ENCODE peak calls at places on chromosomes 12 and 14, in four cellular contexts. One of them, this sample, is unnamed.

GRCh38 chr14:103190731-103191130 is 67.5 kb downstream of the TNFAIP2 start:
- DNase-seq in kidney epithelial cell: no peak
- DNase-seq in body of pancreas: no peak
- DNase-seq in astrocyte: no peak
- DNase-seq in this sample: no peak

GRCh38 chr14:24401810-24402702 is 3.3 kb downstream of the NYNRIN start:
- DNase-seq in kidney epithelial cell: no peak
- DNase-seq in body of pancreas: no peak
- DNase-seq in astrocyte: no peak
- DNase-seq in this sample: no peak

GRCh38 chr12:132776816-132777568 is 15.4 kb upstream of the ANKLE2 start:
- DNase-seq in kidney epithelial cell: no peak
- DNase-seq in body of pancreas: peak
- DNase-seq in astrocyte: peak
- DNase-seq in this sample: peak

GRCh38 chr12:95385246-95385645 is 88.7 kb upstream of the METAP2 start:
- DNase-seq in kidney epithelial cell: no peak
- DNase-seq in body of pancreas: peak
- DNase-seq in astrocyte: peak
- DNase-seq in this sample: peak

GRCh38 chr12:124917135-124917840 is 2.8 kb upstream of the UBC start:
- DNase-seq in kidney epithelial cell: peak
- DNase-seq in body of pancreas: peak
- DNase-seq in astrocyte: peak
- DNase-seq in this sample: peak

GRCh38 chr14:79098324-79098723 is 928.2 kb downstream of the NRXN3 start:
- DNase-seq in kidney epithelial cell: no peak
- DNase-seq in body of pancreas: no peak
- DNase-seq in astrocyte: no peak
- DNase-seq in this sample: no peak

GRCh38 chr14:101709533-101709881 is 52.0 kb upstream of the PPP2R5C start:
- DNase-seq in kidney epithelial cell: no peak
- DNase-seq in body of pancreas: no peak
- DNase-seq in astrocyte: no peak
- DNase-seq in this sample: no peak

GRCh38 chr14:71119075-71119474 is 211.8 kb downstream of the PCNX1 start:
- DNase-seq in kidney epithelial cell: peak
- DNase-seq in body of pancreas: no peak
- DNase-seq in astrocyte: peak
- DNase-seq in this sample: peak

GRCh38 chr14:105397350-105397931 is 897 bp upstream of the TEX22 start:
- DNase-seq in kidney epithelial cell: no peak
- DNase-seq in body of pancreas: no peak
- DNase-seq in astrocyte: no peak
- DNase-seq in this sample: no peak
- H3K4me3 ChIP-seq in kidney epithelial cell: no peak
- H3K4me3 ChIP-seq in body of pancreas: peak
- H3K4me3 ChIP-seq in astrocyte: no peak
- H3K4me3 ChIP-seq in this sample: peak

DNA sequence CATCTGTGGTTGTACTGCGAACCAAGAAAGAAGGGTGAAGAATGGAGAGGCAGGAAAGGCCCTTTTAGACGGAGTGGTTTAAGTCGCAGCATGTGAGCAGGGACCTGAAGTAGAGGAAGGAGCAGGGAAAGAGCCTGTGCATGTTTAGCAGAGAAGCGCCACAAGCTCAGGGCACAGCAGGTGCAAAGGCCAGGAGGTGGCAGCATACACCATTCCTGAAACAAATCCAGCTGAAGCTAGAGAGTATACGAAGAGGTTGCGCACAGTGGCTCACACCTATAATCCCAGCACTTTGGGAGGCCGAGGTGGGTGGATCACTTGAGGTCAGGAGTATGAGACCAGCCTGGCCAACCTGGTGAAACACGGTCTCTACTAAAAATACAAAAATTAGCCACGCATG is 49.9 kb downstream of the HELB start:
- DNase-seq in kidney epithelial cell: no peak
- DNase-seq in body of pancreas: peak
- DNase-seq in astrocyte: no peak
- DNase-seq in this sample: peak
- TF ChIP-seq CTCF in kidney epithelial cell: peak
- TF ChIP-seq CTCF in body of pancreas: peak
- TF ChIP-seq CTCF in astrocyte: no peak
- TF ChIP-seq CTCF in this sample: peak

GRCh38 chr14:74203546-74203945 is 35.7 kb upstream of the VSX2 start:
- DNase-seq in kidney epithelial cell: no peak
- DNase-seq in body of pancreas: no peak
- DNase-seq in astrocyte: no peak
- DNase-seq in this sample: no peak

GRCh38 chr14:74204481-74204880 is 34.8 kb upstream of the VSX2 start:
- DNase-seq in kidney epithelial cell: no peak
- DNase-seq in body of pancreas: no peak
- DNase-seq in astrocyte: no peak
- DNase-seq in this sample: no peak

GRCh38 chr14:74202113-74202512 is 37.1 kb upstream of the VSX2 start:
- DNase-seq in kidney epithelial cell: no peak
- DNase-seq in body of pancreas: no peak
- DNase-seq in astrocyte: no peak
- DNase-seq in this sample: no peak

DNA sequence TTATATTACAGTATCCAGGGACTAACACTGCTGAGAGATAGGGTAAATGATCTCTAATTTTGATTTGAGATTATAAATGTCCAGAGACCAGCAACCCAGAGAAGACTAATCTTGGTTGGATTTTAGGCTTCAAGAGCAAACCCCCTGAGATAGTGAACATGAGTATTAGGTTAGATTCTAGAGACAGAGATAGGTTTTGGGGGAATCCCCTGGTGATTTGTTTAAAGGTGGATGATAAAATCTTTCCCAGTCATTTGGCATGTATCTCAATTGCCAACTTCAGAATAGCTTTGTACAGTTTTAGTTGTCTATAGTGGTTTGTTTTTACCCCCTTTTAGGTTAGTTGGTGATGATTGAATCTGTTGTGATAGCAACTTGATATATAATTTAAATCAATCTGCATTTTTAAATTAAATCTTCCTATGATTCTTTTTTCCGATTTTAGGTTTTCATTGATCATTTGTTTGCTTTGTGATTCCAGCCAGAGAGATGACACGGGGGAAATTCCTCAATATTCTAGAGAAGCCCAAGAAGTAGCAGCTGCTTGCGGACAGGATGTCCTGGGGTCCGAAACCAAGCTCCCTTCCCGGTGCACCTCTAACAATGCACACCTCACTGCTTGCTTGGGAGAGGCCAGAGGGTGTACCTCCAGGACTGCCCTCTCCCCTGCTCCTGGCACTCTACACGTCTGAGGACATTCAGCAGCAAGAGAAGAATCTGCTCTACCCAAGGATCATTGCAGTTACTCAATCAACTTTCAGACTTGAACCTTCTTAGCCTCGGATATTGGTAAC is 40.6 kb upstream of the VSX2 start:
- DNase-seq in kidney epithelial cell: no peak
- DNase-seq in body of pancreas: no peak
- DNase-seq in astrocyte: no peak
- DNase-seq in this sample: no peak
- H3K4me3 ChIP-seq in kidney epithelial cell: no peak
- H3K4me3 ChIP-seq in body of pancreas: no peak
- H3K4me3 ChIP-seq in astrocyte: no peak
- H3K4me3 ChIP-seq in this sample: no peak

DNA sequence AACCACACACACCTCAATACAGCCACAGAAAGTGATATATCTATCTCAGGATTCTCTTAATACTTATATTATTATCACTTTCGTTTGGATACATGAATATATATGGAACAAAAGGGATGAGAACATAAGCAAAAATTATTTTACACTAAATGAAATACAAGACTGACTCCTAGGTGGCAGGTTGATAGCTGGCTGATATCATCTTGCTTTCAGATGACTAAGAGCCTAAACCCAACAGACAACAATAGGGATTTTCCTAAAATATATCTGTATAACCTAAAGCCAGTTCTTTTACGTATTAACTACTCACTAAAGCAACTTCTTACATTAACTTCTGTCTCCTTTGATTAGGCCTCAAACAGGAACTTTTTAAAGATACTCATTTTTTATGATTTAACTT is 65.1 kb downstream of the BAZ1A start:
- DNase-seq in kidney epithelial cell: no peak
- DNase-seq in body of pancreas: no peak
- DNase-seq in astrocyte: no peak
- DNase-seq in this sample: no peak
- TF ChIP-seq CTCF in kidney epithelial cell: no peak
- TF ChIP-seq CTCF in body of pancreas: no peak
- TF ChIP-seq CTCF in astrocyte: no peak
- TF ChIP-seq CTCF in this sample: no peak

DNA sequence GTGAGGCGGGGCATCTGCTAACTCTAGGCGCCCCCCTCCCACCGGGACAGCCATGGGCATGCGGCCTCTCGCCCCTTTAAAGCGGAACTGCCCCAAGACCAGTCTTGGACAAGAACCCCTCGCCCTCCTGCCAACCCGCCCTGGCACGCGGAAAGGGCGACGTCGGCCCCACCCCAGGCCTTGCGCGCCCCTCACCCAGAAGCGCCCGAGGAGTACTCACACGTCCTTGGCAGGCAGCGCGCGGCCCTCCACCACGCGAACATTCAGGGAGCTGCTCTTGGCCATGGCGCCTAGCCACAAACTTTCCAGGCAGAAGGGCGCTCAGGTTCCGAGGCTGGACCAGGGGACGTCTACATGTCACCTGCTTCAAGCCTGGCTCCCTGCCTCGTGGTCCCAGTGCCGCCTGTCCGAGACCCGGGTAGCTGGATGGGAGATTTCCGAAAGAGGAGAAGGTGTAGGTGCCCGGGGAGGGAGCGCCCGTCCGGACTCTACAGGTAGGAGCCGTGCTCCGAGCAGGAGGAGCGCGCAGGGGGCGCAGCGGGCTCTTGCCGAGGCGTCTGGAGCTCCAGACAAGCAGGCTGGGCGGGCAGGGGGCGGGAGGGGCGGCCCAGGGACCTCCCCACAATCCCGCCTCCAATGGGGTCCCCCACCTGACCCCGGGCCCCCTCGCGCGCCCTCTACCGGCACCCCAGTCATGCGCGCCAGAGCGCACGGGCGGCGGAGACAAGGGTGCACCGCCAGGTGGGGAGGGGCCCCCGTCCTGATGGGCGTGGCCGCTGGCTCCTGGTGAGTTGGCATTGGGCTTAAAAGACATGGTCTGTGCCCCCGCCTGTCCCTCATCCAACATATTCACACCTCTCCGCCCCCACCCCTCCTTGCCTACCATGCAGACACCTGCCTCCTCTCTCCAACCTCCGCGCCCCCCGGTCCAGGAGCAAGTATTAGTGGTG is at the start of gene RASAL1:
- DNase-seq in kidney epithelial cell: no peak
- DNase-seq in body of pancreas: peak
- DNase-seq in astrocyte: no peak
- DNase-seq in this sample: no peak
- H3K4me3 ChIP-seq in kidney epithelial cell: peak
- H3K4me3 ChIP-seq in body of pancreas: no peak
- H3K4me3 ChIP-seq in astrocyte: no peak
- H3K4me3 ChIP-seq in this sample: no peak

GRCh38 chr12:976644-977043 is 14.4 kb upstream of the ERC1 start:
- DNase-seq in kidney epithelial cell: no peak
- DNase-seq in body of pancreas: no peak
- DNase-seq in astrocyte: no peak
- DNase-seq in this sample: no peak

GRCh38 chr12:981176-981828 is 9.7 kb upstream of the ERC1 start:
- DNase-seq in kidney epithelial cell: no peak
- DNase-seq in body of pancreas: no peak
- DNase-seq in astrocyte: peak
- DNase-seq in this sample: peak

GRCh38 chr12:974281-974862 is 16.7 kb upstream of the ERC1 start:
- DNase-seq in kidney epithelial cell: no peak
- DNase-seq in body of pancreas: no peak
- DNase-seq in astrocyte: no peak
- DNase-seq in this sample: no peak

GRCh38 chr12:979355-979754 is 11.7 kb upstream of the ERC1 start:
- DNase-seq in kidney epithelial cell: no peak
- DNase-seq in body of pancreas: no peak
- DNase-seq in astrocyte: no peak
- DNase-seq in this sample: no peak

GRCh38 chr12:977163-977562 is 13.9 kb upstream of the ERC1 start:
- DNase-seq in kidney epithelial cell: no peak
- DNase-seq in body of pancreas: no peak
- DNase-seq in astrocyte: no peak
- DNase-seq in this sample: no peak
- TF ChIP-seq CTCF in kidney epithelial cell: no peak
- TF ChIP-seq CTCF in body of pancreas: no peak
- TF ChIP-seq CTCF in astrocyte: no peak
- TF ChIP-seq CTCF in this sample: peak

GRCh38 chr12:8695116-8695515 is 2.7 kb upstream of the RIMKLB start:
- DNase-seq in kidney epithelial cell: no peak
- DNase-seq in body of pancreas: no peak
- DNase-seq in astrocyte: no peak
- DNase-seq in this sample: no peak

GRCh38 chr12:8697476-8698131 is at the start of gene RIMKLB:
- DNase-seq in kidney epithelial cell: no peak
- DNase-seq in body of pancreas: peak
- DNase-seq in astrocyte: peak
- DNase-seq in this sample: peak

GRCh38 chr12:8698132-8698829 is 490 bp downstream of the RIMKLB start:
- DNase-seq in kidney epithelial cell: no peak
- DNase-seq in body of pancreas: peak
- DNase-seq in astrocyte: peak
- DNase-seq in this sample: no peak

GRCh38 chr12:8697120-8697475 is 693 bp upstream of the RIMKLB start:
- DNase-seq in kidney epithelial cell: no peak
- DNase-seq in body of pancreas: no peak
- DNase-seq in astrocyte: peak
- DNase-seq in this sample: peak

DNA sequence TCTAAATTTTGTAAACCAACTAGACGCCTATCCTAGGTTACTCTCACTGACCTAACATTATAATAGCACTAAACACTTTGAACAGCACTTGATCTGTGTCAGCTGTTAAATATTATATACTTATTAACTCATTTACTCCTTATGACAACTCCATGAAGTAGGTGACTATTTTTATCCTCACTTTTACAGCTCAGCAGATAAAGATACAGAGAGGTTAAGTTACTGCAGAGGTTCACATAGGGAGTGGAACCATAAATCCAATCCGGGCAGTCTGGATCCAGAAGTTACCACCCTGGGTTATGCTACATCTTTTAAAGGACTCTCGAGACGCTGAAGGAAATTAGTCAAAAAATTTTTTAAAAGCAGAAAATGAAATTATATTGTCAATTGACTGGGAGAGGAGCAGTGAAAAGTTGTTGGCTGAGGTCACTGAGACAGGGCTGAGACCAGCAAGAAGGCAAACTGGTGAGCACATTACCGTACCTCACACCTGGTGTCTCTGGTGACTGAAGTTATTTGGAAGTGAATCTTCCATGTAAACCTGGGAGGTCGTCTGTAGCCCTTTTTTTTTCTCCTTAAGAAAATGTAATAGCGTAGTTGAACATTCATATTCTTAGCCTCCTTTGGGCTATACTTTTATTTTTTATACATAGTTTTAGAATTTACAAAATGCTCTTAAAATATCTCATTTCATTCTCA is 1.2 kb upstream of the RIMKLB start:
- DNase-seq in kidney epithelial cell: no peak
- DNase-seq in body of pancreas: no peak
- DNase-seq in astrocyte: no peak
- DNase-seq in this sample: no peak
- H3K4me3 ChIP-seq in kidney epithelial cell: peak
- H3K4me3 ChIP-seq in body of pancreas: no peak
- H3K4me3 ChIP-seq in astrocyte: peak
- H3K4me3 ChIP-seq in this sample: peak

GRCh38 chr14:35404496-35405303 is at the start of gene NFKBIA:
- DNase-seq in kidney epithelial cell: peak
- DNase-seq in body of pancreas: peak
- DNase-seq in astrocyte: peak
- DNase-seq in this sample: peak
- TF ChIP-seq CTCF in kidney epithelial cell: peak
- TF ChIP-seq CTCF in body of pancreas: peak
- TF ChIP-seq CTCF in astrocyte: peak
- TF ChIP-seq CTCF in this sample: peak

This sample was measured in choroid plexus epithelial cell.